ENCODE peak calls at places on chromosomes 11 and 22, in four cellular contexts. J is AG09309, S is HCT116, K is H1. V is an unnamed sample.
A peak's percentile ranks its signal among the peaks of the same experiment; 100 is the strongest.

GRCh38 chr22:50262973-50263617 is 1.6 kb upstream of the MAPK12 start:
- DNase-seq in J (no peak), S (no peak), K (no peak), V (no peak)

GRCh38 chr11:40338739-40339138 is 1120.7 kb downstream of the LRRC4C start:
- DNase-seq in J (no peak), S (no peak), K (no peak), V (no peak)

GRCh38 chr11:110903378-110903777 is 191.1 kb upstream of the ARHGAP20 start:
- DNase-seq in J (no peak), S (no peak), K (no peak), V (no peak)

GRCh38 chr22:46390652-46391301 is 55.3 kb downstream of the TRMU start:
- DNase-seq in J (peak; percentile 34), S (no peak), K (no peak), V (no peak)

GRCh38 chr11:64229090-64229958 is 1.0 kb upstream of the DNAJC4 start:
- DNase-seq in J (no peak), S (no peak), K (no peak), V (no peak)

GRCh38 chr11:119389611-119390254 is 8.2 kb upstream of the USP2 start:
- DNase-seq in J (no peak), S (no peak), K (no peak), V (no peak)

GRCh38 chr11:15985127-15985862 is 371.1 kb downstream of the SOX6 start:
- DNase-seq in J (no peak), S (no peak), K (no peak), V (no peak)

GRCh38 chr22:49768961-49769690 is 58.5 kb downstream of the BRD1 start:
- DNase-seq in J (no peak), S (no peak), K (no peak), V (no peak)

GRCh38 chr11:299081-299891 is at the start of gene IFITM5:
- DNase-seq in J (no peak), S (no peak), K (no peak), V (no peak)

GRCh38 chr11:30049214-30049613 is 32.4 kb upstream of the KCNA4 start:
- DNase-seq in J (no peak), S (no peak), K (no peak), V (no peak)

GRCh38 chr11:2426221-2426620 is 18.1 kb downstream of the TRPM5 start:
- DNase-seq in J (no peak), S (no peak), K (no peak), V (no peak)

GRCh38 chr22:40408718-40409612 is 38.6 kb downstream of the SGSM3 start:
- DNase-seq in J (no peak), S (no peak), K (no peak), V (no peak)

GRCh38 chr11:86620796-86621575 is 51.4 kb downstream of the ME3 start:
- DNase-seq in J (peak; percentile 78), S (no peak), K (no peak), V (no peak)

GRCh38 chr22:19971276-19972124 is 29.9 kb upstream of the TXNRD2 start:
- DNase-seq in J (no peak), S (no peak), K (no peak), V (no peak)

GRCh38 chr11:67266424-67267187 is at the start of gene GRK2:
- DNase-seq in J (no peak), S (no peak), K (no peak), V (no peak)

GRCh38 chr11:43557553-43558031 is 122.9 kb upstream of the HSD17B12 start:
- DNase-seq in J (no peak), S (no peak), K (no peak), V (no peak)

GRCh38 chr11:106031936-106032335 is 9.9 kb upstream of the MSANTD4 start:
- DNase-seq in J (no peak), S (no peak), K (no peak), V (no peak)

GRCh38 chr11:19670030-19670761 is 42.4 kb upstream of the NAV2 start:
- DNase-seq in J (no peak), S (peak; percentile 37), K (no peak), V (no peak)

GRCh38 chr11:45105233-45105992 is 41.0 kb upstream of the PRDM11 start:
- DNase-seq in J (no peak), S (peak; percentile 26), K (peak; percentile 74), V (no peak)

GRCh38 chr11:17686185-17686980 is 33.0 kb upstream of the MYOD1 start:
- DNase-seq in J (no peak), S (no peak), K (no peak), V (no peak)

GRCh38 chr22:44539467-44540063 is 41.5 kb upstream of the RTL6 start:
- DNase-seq in J (no peak), S (no peak), K (no peak), V (no peak)

GRCh38 chr11:67644042-67644441 is 4.5 kb upstream of the TBX10 start:
- DNase-seq in J (no peak), S (peak; percentile 16), K (no peak), V (no peak)

GRCh38 chr22:43101306-43101705 is 9.2 kb upstream of the BIK start:
- DNase-seq in J (no peak), S (no peak), K (no peak), V (no peak)

GRCh38 chr11:61384271-61385242 is 7.8 kb upstream of the TMEM216 start:
- DNase-seq in J (no peak), S (no peak), K (no peak), V (no peak)
- TF ChIP-seq CTCF in J (peak; percentile 56), S (peak; percentile 20), K (peak; percentile 68), V (peak; percentile 18)

GRCh38 chr11:118342503-118343161 is at the start of gene CD3D:
- DNase-seq in J (no peak), S (no peak), K (no peak), V (no peak)
- H3K4me3 ChIP-seq in J (no peak within 1 kb of the TSS), S (no peak within 1 kb of the TSS), K (no peak within 1 kb of the TSS), V (no peak within 1 kb of the TSS)

GRCh38 chr11:125368757-125369156 is 127.3 kb downstream of the FEZ1 start:
- DNase-seq in J (no peak), S (no peak), K (no peak), V (no peak)

GRCh38 chr11:125367710-125368109 is 128.4 kb downstream of the FEZ1 start:
- DNase-seq in J (no peak), S (no peak), K (no peak), V (no peak)

GRCh38 chr11:125365196-125365931 is 130.7 kb downstream of the FEZ1 start:
- DNase-seq in J (no peak), S (no peak), K (no peak), V (no peak)

GRCh38 chr11:125360066-125360465 is 136.0 kb downstream of the FEZ1 start:
- DNase-seq in J (no peak), S (no peak), K (no peak), V (no peak)

DNA sequence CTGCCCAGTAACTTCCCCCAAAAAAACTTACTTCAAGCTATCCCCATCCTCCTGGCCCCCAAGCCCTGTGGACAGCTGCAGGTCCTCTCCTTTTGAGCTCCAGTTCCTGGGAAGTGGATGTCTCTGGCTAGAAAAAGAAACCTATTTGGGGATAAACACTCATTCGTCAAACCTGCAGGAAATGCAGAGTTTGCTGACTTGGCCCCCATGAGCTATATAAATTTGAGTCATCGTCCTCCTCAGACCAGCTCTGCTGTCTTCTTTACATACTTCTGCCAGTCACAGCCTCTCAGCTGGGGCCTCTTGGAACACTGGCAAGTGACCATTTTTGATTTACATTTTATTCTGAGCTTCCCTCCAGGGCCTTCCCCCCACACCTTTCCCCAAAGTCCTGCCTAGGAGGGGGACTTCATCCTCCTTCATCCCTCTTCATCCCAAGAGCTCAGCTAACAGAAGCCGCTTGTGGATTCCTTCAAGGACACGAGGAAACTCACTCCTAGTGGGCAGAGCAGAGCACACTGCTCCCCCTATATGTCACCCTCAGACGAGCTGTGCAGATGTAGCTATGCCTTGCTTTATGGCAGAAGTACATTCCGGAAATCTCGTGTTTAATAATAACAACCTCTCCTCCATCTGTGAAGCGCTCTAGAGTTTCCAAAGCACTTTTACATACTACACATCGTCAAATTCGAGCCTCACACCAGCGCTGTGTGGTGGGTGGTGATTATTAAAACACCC is 131.8 kb downstream of the FEZ1 start:
- DNase-seq in J (no peak), S (no peak), K (no peak), V (no peak)
- TF ChIP-seq CTCF in J (no peak), S (no peak), K (peak; percentile 30), V (peak; percentile 30)

GRCh38 chr11:3855808-3856491 is 486 bp downstream of the STIM1 start:
- DNase-seq in J (no peak), S (no peak), K (no peak), V (no peak)

GRCh38 chr11:3857628-3858027 is 2.2 kb downstream of the STIM1 start:
- DNase-seq in J (no peak), S (no peak), K (no peak), V (no peak)

GRCh38 chr11:3854660-3854976 is 846 bp upstream of the STIM1 start:
- DNase-seq in J (no peak), S (no peak), K (no peak), V (no peak)

GRCh38 chr11:3854977-3855807 is at the start of gene STIM1:
- DNase-seq in J (peak; percentile 67), S (peak; percentile 86), K (peak; percentile 75), V (no peak)

GRCh38 chr11:3856856-3857553 is 1.5 kb downstream of the STIM1 start:
- DNase-seq in J (no peak), S (no peak), K (no peak), V (no peak)
- H3K4me3 ChIP-seq in J (peak overlapping the region; percentile 57), S (peak overlapping the region; percentile 78), K (no peak overlapping the region), V (peak overlapping the region; percentile 86)

GRCh38 chr22:22884010-22884887 is 3.4 kb upstream of the IGLL5 start:
- DNase-seq in J (no peak), S (peak; percentile 66), K (no peak), V (no peak)
- TF ChIP-seq CTCF in J (peak; percentile 60), S (peak; percentile 82), K (peak; percentile 64), V (peak; percentile 75)

GRCh38 chr11:46294365-46295309 is 17.2 kb downstream of the CREB3L1 start:
- DNase-seq in J (peak; percentile 86), S (no peak), K (peak; percentile 53), V (peak; percentile 81)
- H3K4me3 ChIP-seq in J (peak overlapping the region; percentile 42), S (no peak overlapping the region), K (peak overlapping the region; percentile 53), V (peak overlapping the region; percentile 44)

GRCh38 chr22:28935713-28936112 is 52.3 kb downstream of the ZNRF3 start:
- DNase-seq in J (no peak), S (no peak), K (no peak), V (no peak)
- TF ChIP-seq CTCF in J (peak; percentile 36), S (no peak), K (peak; percentile 57), V (peak; percentile 43)

V was measured in retinal pigment epithelial cell.